ENCODE peak calls at places on chromosomes 11 and 22, in seven cellular contexts. One of them, this sample, is unnamed.

GRCh38 chr11:43580735-43581369 is 99.7 kb upstream of the HSD17B12 start:
- DNase-seq in non-pigmented ciliary epithelial cell: no peak
- DNase-seq in A172: no peak
- DNase-seq in HuH-7.5: no peak
- DNase-seq in activated naive CD8-positive, alpha-beta T cell treated with anti-CD3 and anti-CD28 coated beads, Interleukin-2, amount 50 U/mL, for 24 hours: no peak
- DNase-seq in stimulated activated naive CD8-positive, alpha-beta T cell treated with anti-CD3 and anti-CD28 coated beads, Interleukin-15, Interleukin-2, amounts not matched to agents 100 U/mL and 50 U/mL, for 24 hours: peak; percentile 6
- DNase-seq in NCI-H526: peak; percentile 51
- DNase-seq in this sample: no peak

GRCh38 chr11:19892876-19893275 is 180.2 kb downstream of the NAV2 start:
- DNase-seq in non-pigmented ciliary epithelial cell: no peak
- DNase-seq in activated naive CD8-positive, alpha-beta T cell treated with anti-CD3 and anti-CD28 coated beads, Interleukin-2, amount 50 U/mL, for 24 hours: no peak
- DNase-seq in NCI-H526: no peak
- DNase-seq in A172: no peak
- DNase-seq in HuH-7.5: no peak
- DNase-seq in stimulated activated naive CD8-positive, alpha-beta T cell treated with anti-CD3 and anti-CD28 coated beads, Interleukin-15, Interleukin-2, amounts not matched to agents 100 U/mL and 50 U/mL, for 24 hours: no peak
- DNase-seq in this sample: no peak

GRCh38 chr11:83102806-83103205 is 31.1 kb upstream of the RAB30 start:
- DNase-seq in non-pigmented ciliary epithelial cell: no peak
- DNase-seq in activated naive CD8-positive, alpha-beta T cell treated with anti-CD3 and anti-CD28 coated beads, Interleukin-2, amount 50 U/mL, for 24 hours: no peak
- DNase-seq in HuH-7.5: no peak
- DNase-seq in NCI-H526: no peak
- DNase-seq in A172: no peak
- DNase-seq in stimulated activated naive CD8-positive, alpha-beta T cell treated with anti-CD3 and anti-CD28 coated beads, Interleukin-15, Interleukin-2, amounts not matched to agents 100 U/mL and 50 U/mL, for 24 hours: no peak
- DNase-seq in this sample: no peak

GRCh38 chr22:39348909-39349505 is 784 bp upstream of the SYNGR1 start:
- DNase-seq in NCI-H526: no peak
- DNase-seq in A172: no peak
- DNase-seq in non-pigmented ciliary epithelial cell: no peak
- DNase-seq in HuH-7.5: no peak
- DNase-seq in stimulated activated naive CD8-positive, alpha-beta T cell treated with anti-CD3 and anti-CD28 coated beads, Interleukin-15, Interleukin-2, amounts not matched to agents 100 U/mL and 50 U/mL, for 24 hours: peak; percentile 37
- DNase-seq in activated naive CD8-positive, alpha-beta T cell treated with anti-CD3 and anti-CD28 coated beads, Interleukin-2, amount 50 U/mL, for 24 hours: peak; percentile 25
- DNase-seq in this sample: no peak

GRCh38 chr11:119995730-119996491 is 142.0 kb downstream of the TRIM29 start:
- DNase-seq in non-pigmented ciliary epithelial cell: no peak
- DNase-seq in A172: no peak
- DNase-seq in NCI-H526: peak; percentile 86
- DNase-seq in HuH-7.5: no peak
- DNase-seq in activated naive CD8-positive, alpha-beta T cell treated with anti-CD3 and anti-CD28 coated beads, Interleukin-2, amount 50 U/mL, for 24 hours: no peak
- DNase-seq in stimulated activated naive CD8-positive, alpha-beta T cell treated with anti-CD3 and anti-CD28 coated beads, Interleukin-15, Interleukin-2, amounts not matched to agents 100 U/mL and 50 U/mL, for 24 hours: no peak
- DNase-seq in this sample: no peak

GRCh38 chr11:1561955-1562354 is 10.1 kb downstream of the DUSP8 start:
- DNase-seq in non-pigmented ciliary epithelial cell: no peak
- DNase-seq in HuH-7.5: no peak
- DNase-seq in A172: no peak
- DNase-seq in activated naive CD8-positive, alpha-beta T cell treated with anti-CD3 and anti-CD28 coated beads, Interleukin-2, amount 50 U/mL, for 24 hours: no peak
- DNase-seq in NCI-H526: no peak
- DNase-seq in stimulated activated naive CD8-positive, alpha-beta T cell treated with anti-CD3 and anti-CD28 coated beads, Interleukin-15, Interleukin-2, amounts not matched to agents 100 U/mL and 50 U/mL, for 24 hours: no peak
- DNase-seq in this sample: no peak

GRCh38 chr11:116461789-116462188 is 311.0 kb downstream of the BUD13 start:
- DNase-seq in A172: no peak
- DNase-seq in non-pigmented ciliary epithelial cell: no peak
- DNase-seq in NCI-H526: peak; percentile 21
- DNase-seq in stimulated activated naive CD8-positive, alpha-beta T cell treated with anti-CD3 and anti-CD28 coated beads, Interleukin-15, Interleukin-2, amounts not matched to agents 100 U/mL and 50 U/mL, for 24 hours: no peak
- DNase-seq in activated naive CD8-positive, alpha-beta T cell treated with anti-CD3 and anti-CD28 coated beads, Interleukin-2, amount 50 U/mL, for 24 hours: no peak
- DNase-seq in HuH-7.5: no peak
- DNase-seq in this sample: no peak

GRCh38 chr11:59259047-59259446 is 46.3 kb upstream of the MPEG1 start:
- DNase-seq in A172: no peak
- DNase-seq in NCI-H526: no peak
- DNase-seq in HuH-7.5: no peak
- DNase-seq in activated naive CD8-positive, alpha-beta T cell treated with anti-CD3 and anti-CD28 coated beads, Interleukin-2, amount 50 U/mL, for 24 hours: no peak
- DNase-seq in stimulated activated naive CD8-positive, alpha-beta T cell treated with anti-CD3 and anti-CD28 coated beads, Interleukin-15, Interleukin-2, amounts not matched to agents 100 U/mL and 50 U/mL, for 24 hours: no peak
- DNase-seq in non-pigmented ciliary epithelial cell: no peak
- DNase-seq in this sample: no peak

GRCh38 chr22:43002198-43002577 is 12.8 kb downstream of the PACSIN2 start:
- DNase-seq in A172: peak; percentile 61
- DNase-seq in non-pigmented ciliary epithelial cell: peak; percentile 74
- DNase-seq in HuH-7.5: no peak
- DNase-seq in stimulated activated naive CD8-positive, alpha-beta T cell treated with anti-CD3 and anti-CD28 coated beads, Interleukin-15, Interleukin-2, amounts not matched to agents 100 U/mL and 50 U/mL, for 24 hours: no peak
- DNase-seq in NCI-H526: no peak
- DNase-seq in activated naive CD8-positive, alpha-beta T cell treated with anti-CD3 and anti-CD28 coated beads, Interleukin-2, amount 50 U/mL, for 24 hours: no peak
- DNase-seq in this sample: no peak

GRCh38 chr11:34823639-34824038 is 92.5 kb downstream of the APIP start:
- DNase-seq in A172: no peak
- DNase-seq in NCI-H526: no peak
- DNase-seq in activated naive CD8-positive, alpha-beta T cell treated with anti-CD3 and anti-CD28 coated beads, Interleukin-2, amount 50 U/mL, for 24 hours: no peak
- DNase-seq in stimulated activated naive CD8-positive, alpha-beta T cell treated with anti-CD3 and anti-CD28 coated beads, Interleukin-15, Interleukin-2, amounts not matched to agents 100 U/mL and 50 U/mL, for 24 hours: no peak
- DNase-seq in HuH-7.5: no peak
- DNase-seq in non-pigmented ciliary epithelial cell: no peak
- DNase-seq in this sample: no peak

GRCh38 chr11:119185916-119186634 is 800 bp downstream of the NHERF4 start:
- DNase-seq in non-pigmented ciliary epithelial cell: no peak
- DNase-seq in HuH-7.5: no peak
- DNase-seq in NCI-H526: no peak
- DNase-seq in A172: no peak
- DNase-seq in activated naive CD8-positive, alpha-beta T cell treated with anti-CD3 and anti-CD28 coated beads, Interleukin-2, amount 50 U/mL, for 24 hours: no peak
- DNase-seq in stimulated activated naive CD8-positive, alpha-beta T cell treated with anti-CD3 and anti-CD28 coated beads, Interleukin-15, Interleukin-2, amounts not matched to agents 100 U/mL and 50 U/mL, for 24 hours: no peak
- DNase-seq in this sample: no peak

GRCh38 chr22:47029244-47030001 is 267.0 kb downstream of the TBC1D22A start:
- DNase-seq in stimulated activated naive CD8-positive, alpha-beta T cell treated with anti-CD3 and anti-CD28 coated beads, Interleukin-15, Interleukin-2, amounts not matched to agents 100 U/mL and 50 U/mL, for 24 hours: no peak
- DNase-seq in non-pigmented ciliary epithelial cell: no peak
- DNase-seq in activated naive CD8-positive, alpha-beta T cell treated with anti-CD3 and anti-CD28 coated beads, Interleukin-2, amount 50 U/mL, for 24 hours: no peak
- DNase-seq in NCI-H526: no peak
- DNase-seq in HuH-7.5: no peak
- DNase-seq in A172: no peak
- DNase-seq in this sample: no peak

GRCh38 chr11:73428227-73428626 is 52.0 kb downstream of the RELT start:
- DNase-seq in stimulated activated naive CD8-positive, alpha-beta T cell treated with anti-CD3 and anti-CD28 coated beads, Interleukin-15, Interleukin-2, amounts not matched to agents 100 U/mL and 50 U/mL, for 24 hours: no peak
- DNase-seq in HuH-7.5: no peak
- DNase-seq in activated naive CD8-positive, alpha-beta T cell treated with anti-CD3 and anti-CD28 coated beads, Interleukin-2, amount 50 U/mL, for 24 hours: no peak
- DNase-seq in A172: no peak
- DNase-seq in NCI-H526: no peak
- DNase-seq in non-pigmented ciliary epithelial cell: no peak
- DNase-seq in this sample: no peak

GRCh38 chr11:69943066-69943465 is 123.8 kb upstream of the FGF3 start:
- DNase-seq in NCI-H526: peak; percentile 29
- DNase-seq in stimulated activated naive CD8-positive, alpha-beta T cell treated with anti-CD3 and anti-CD28 coated beads, Interleukin-15, Interleukin-2, amounts not matched to agents 100 U/mL and 50 U/mL, for 24 hours: no peak
- DNase-seq in activated naive CD8-positive, alpha-beta T cell treated with anti-CD3 and anti-CD28 coated beads, Interleukin-2, amount 50 U/mL, for 24 hours: no peak
- DNase-seq in A172: peak; percentile 48
- DNase-seq in non-pigmented ciliary epithelial cell: no peak
- DNase-seq in HuH-7.5: peak; percentile 58
- DNase-seq in this sample: no peak

GRCh38 chr22:46853191-46853590 is 90.7 kb downstream of the TBC1D22A start:
- DNase-seq in NCI-H526: no peak
- DNase-seq in A172: no peak
- DNase-seq in non-pigmented ciliary epithelial cell: no peak
- DNase-seq in activated naive CD8-positive, alpha-beta T cell treated with anti-CD3 and anti-CD28 coated beads, Interleukin-2, amount 50 U/mL, for 24 hours: no peak
- DNase-seq in stimulated activated naive CD8-positive, alpha-beta T cell treated with anti-CD3 and anti-CD28 coated beads, Interleukin-15, Interleukin-2, amounts not matched to agents 100 U/mL and 50 U/mL, for 24 hours: no peak
- DNase-seq in HuH-7.5: no peak
- DNase-seq in this sample: no peak

GRCh38 chr22:46390652-46391301 is 55.3 kb downstream of the TRMU start:
- DNase-seq in activated naive CD8-positive, alpha-beta T cell treated with anti-CD3 and anti-CD28 coated beads, Interleukin-2, amount 50 U/mL, for 24 hours: no peak
- DNase-seq in stimulated activated naive CD8-positive, alpha-beta T cell treated with anti-CD3 and anti-CD28 coated beads, Interleukin-15, Interleukin-2, amounts not matched to agents 100 U/mL and 50 U/mL, for 24 hours: no peak
- DNase-seq in NCI-H526: peak; percentile 72
- DNase-seq in HuH-7.5: peak; percentile 70
- DNase-seq in non-pigmented ciliary epithelial cell: no peak
- DNase-seq in A172: no peak
- DNase-seq in this sample: no peak

GRCh38 chr22:23831261-23831660 is 7.5 kb downstream of the DERL3 start:
- DNase-seq in HuH-7.5: no peak
- DNase-seq in activated naive CD8-positive, alpha-beta T cell treated with anti-CD3 and anti-CD28 coated beads, Interleukin-2, amount 50 U/mL, for 24 hours: no peak
- DNase-seq in A172: no peak
- DNase-seq in stimulated activated naive CD8-positive, alpha-beta T cell treated with anti-CD3 and anti-CD28 coated beads, Interleukin-15, Interleukin-2, amounts not matched to agents 100 U/mL and 50 U/mL, for 24 hours: no peak
- DNase-seq in NCI-H526: no peak
- DNase-seq in non-pigmented ciliary epithelial cell: no peak
- DNase-seq in this sample: no peak

GRCh38 chr22:36966851-36967535 is 52.3 kb downstream of the TST start:
- DNase-seq in non-pigmented ciliary epithelial cell: no peak
- DNase-seq in stimulated activated naive CD8-positive, alpha-beta T cell treated with anti-CD3 and anti-CD28 coated beads, Interleukin-15, Interleukin-2, amounts not matched to agents 100 U/mL and 50 U/mL, for 24 hours: no peak
- DNase-seq in NCI-H526: no peak
- DNase-seq in HuH-7.5: no peak
- DNase-seq in A172: no peak
- DNase-seq in activated naive CD8-positive, alpha-beta T cell treated with anti-CD3 and anti-CD28 coated beads, Interleukin-2, amount 50 U/mL, for 24 hours: no peak
- DNase-seq in this sample: no peak

GRCh38 chr11:3913921-3914320 is 58.5 kb downstream of the STIM1 start:
- DNase-seq in activated naive CD8-positive, alpha-beta T cell treated with anti-CD3 and anti-CD28 coated beads, Interleukin-2, amount 50 U/mL, for 24 hours: no peak
- DNase-seq in non-pigmented ciliary epithelial cell: no peak
- DNase-seq in stimulated activated naive CD8-positive, alpha-beta T cell treated with anti-CD3 and anti-CD28 coated beads, Interleukin-15, Interleukin-2, amounts not matched to agents 100 U/mL and 50 U/mL, for 24 hours: no peak
- DNase-seq in NCI-H526: no peak
- DNase-seq in HuH-7.5: no peak
- DNase-seq in A172: no peak
- DNase-seq in this sample: no peak

GRCh38 chr22:30970356-30970746 is 1.3 kb downstream of the TUG1 start:
- DNase-seq in activated naive CD8-positive, alpha-beta T cell treated with anti-CD3 and anti-CD28 coated beads, Interleukin-2, amount 50 U/mL, for 24 hours: no peak
- DNase-seq in stimulated activated naive CD8-positive, alpha-beta T cell treated with anti-CD3 and anti-CD28 coated beads, Interleukin-15, Interleukin-2, amounts not matched to agents 100 U/mL and 50 U/mL, for 24 hours: no peak
- DNase-seq in NCI-H526: no peak
- DNase-seq in HuH-7.5: no peak
- DNase-seq in non-pigmented ciliary epithelial cell: no peak
- DNase-seq in A172: no peak
- DNase-seq in this sample: no peak

GRCh38 chr22:41524809-41525449 is 19.3 kb downstream of the POLR3H start:
- DNase-seq in NCI-H526: no peak
- DNase-seq in non-pigmented ciliary epithelial cell: no peak
- DNase-seq in A172: peak; percentile 12
- DNase-seq in HuH-7.5: no peak
- DNase-seq in stimulated activated naive CD8-positive, alpha-beta T cell treated with anti-CD3 and anti-CD28 coated beads, Interleukin-15, Interleukin-2, amounts not matched to agents 100 U/mL and 50 U/mL, for 24 hours: peak; percentile 58
- DNase-seq in activated naive CD8-positive, alpha-beta T cell treated with anti-CD3 and anti-CD28 coated beads, Interleukin-2, amount 50 U/mL, for 24 hours: peak; percentile 63
- DNase-seq in this sample: no peak

This sample was measured in retinal pigment epithelial cell.